ENCODE peak calls at places on chromosomes 1 and 21, in four cellular contexts. T is NB4, G is MG63, E is astrocyte of the spinal cord. C is an unnamed sample.

GRCh38 chr1:15332952-15333715 is 76.6 kb upstream of the EFHD2 start:
- DNase-seq in G (no peak), T (no peak), E (no peak), C (no peak)

GRCh38 chr1:173862769-173863223 is 5.0 kb downstream of the GAS5 start:
- DNase-seq in T (peak), G (peak), E (no peak), C (no peak)

GRCh38 chr1:185696419-185697150 is 37.6 kb upstream of the HMCN1 start:
- DNase-seq in T (no peak), G (no peak), E (no peak), C (no peak)

GRCh38 chr1:37147906-37148305 is 113.6 kb upstream of the GRIK3 start:
- DNase-seq in T (no peak), E (no peak), G (no peak), C (no peak)

GRCh38 chr21:34580181-34580700 is 34.7 kb downstream of the RCAN1 start:
- DNase-seq in E (no peak), T (no peak), G (no peak), C (no peak)

GRCh38 chr1:209858561-209859103 is 30.9 kb downstream of the UTP25 start:
- DNase-seq in G (no peak), T (no peak), E (no peak), C (no peak)

GRCh38 chr1:243257189-243257588 is 1.3 kb downstream of the SDCCAG8 start:
- DNase-seq in E (no peak), T (no peak), G (no peak), C (no peak)

GRCh38 chr1:15409400-15410222 is at the start of gene EFHD2:
- DNase-seq in G (peak), T (peak), E (peak), C (peak)

GRCh38 chr1:206796984-206797402 is 24.7 kb upstream of the IL10 start:
- DNase-seq in E (no peak), T (peak), G (no peak), C (no peak)

GRCh38 chr1:53621144-53621543 is 117.8 kb downstream of the GLIS1 start:
- DNase-seq in T (no peak), E (no peak), G (no peak), C (no peak)

GRCh38 chr1:67078291-67078690 is 24.3 kb upstream of the SLC35D1 start:
- DNase-seq in G (no peak), T (no peak), E (no peak), C (no peak)

GRCh38 chr1:93042134-93042821 is 36.8 kb upstream of the MTF2 start:
- DNase-seq in T (no peak), G (no peak), E (no peak), C (peak)
- H3K4me3 ChIP-seq in T (no peak), G (peak), E (no peak), C (no peak)

DNA sequence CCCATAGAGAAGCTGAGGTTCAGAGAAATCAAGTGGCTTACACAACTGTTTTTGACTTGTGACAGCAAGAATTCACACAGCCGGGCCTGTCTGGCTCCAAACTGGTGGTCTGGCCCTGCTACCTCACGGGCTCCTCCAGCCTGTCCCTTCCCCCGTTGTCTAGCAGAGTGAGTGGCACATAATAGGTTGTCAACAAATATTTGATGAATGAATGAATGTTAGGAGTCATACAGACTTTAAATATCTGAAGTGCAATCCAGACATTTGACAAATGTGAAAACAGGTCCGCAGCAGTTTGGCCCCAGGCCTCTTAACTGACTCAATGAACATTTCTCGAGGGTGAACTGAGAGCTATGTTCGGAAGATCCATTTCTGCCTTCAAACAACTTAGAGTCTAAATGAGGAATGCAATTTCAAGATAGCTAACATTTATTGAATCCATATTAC is 1.1 kb upstream of the RHOC start:
- DNase-seq in G (no peak), T (no peak), E (no peak), C (no peak)
- H3K4me3 ChIP-seq in G (no peak), T (no peak), E (no peak), C (no peak)

GRCh38 chr1:1489231-1489630 is 17.7 kb downstream of the ATAD3B start:
- DNase-seq in T (no peak), E (no peak), G (no peak), C (no peak)
- H3K4me3 ChIP-seq in T (no peak), E (no peak), G (no peak), C (no peak)

DNA sequence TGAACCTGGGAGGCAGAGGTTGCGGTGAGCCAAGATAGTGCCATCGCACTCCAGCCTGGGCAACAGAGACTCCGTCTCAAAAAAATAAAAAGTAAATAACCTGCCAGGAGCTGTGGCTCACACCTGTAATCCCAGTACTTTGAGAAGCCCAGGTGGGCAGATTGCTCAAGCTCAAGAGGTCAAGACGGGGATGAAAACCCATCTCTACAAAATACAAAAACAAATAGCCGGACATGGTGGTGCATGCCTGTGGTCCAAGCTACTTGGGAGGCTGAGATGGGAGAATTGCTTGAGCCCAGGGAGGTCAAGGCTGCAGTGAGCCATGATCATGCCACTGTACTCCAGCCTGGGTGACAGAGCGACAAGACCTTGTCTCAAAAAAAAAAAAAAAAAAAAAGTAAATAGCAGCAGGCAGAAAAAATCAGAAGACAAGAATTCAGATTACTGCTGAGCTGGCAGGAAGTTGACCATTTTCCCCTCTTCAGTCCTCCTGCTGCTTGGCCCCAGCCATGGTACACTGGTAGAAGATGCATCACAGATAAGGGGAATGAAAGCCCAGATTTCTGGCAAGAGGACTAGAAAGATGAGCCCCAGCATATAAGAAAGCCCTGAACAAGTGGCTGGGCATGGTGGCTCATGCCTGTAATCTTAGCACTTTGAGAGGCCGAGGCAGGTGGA is 97.6 kb downstream of the TOMM20 start:
- DNase-seq in G (no peak), E (no peak), T (no peak), C (no peak)
- H3K4me3 ChIP-seq in G (no peak), E (no peak), T (no peak), C (no peak)

DNA sequence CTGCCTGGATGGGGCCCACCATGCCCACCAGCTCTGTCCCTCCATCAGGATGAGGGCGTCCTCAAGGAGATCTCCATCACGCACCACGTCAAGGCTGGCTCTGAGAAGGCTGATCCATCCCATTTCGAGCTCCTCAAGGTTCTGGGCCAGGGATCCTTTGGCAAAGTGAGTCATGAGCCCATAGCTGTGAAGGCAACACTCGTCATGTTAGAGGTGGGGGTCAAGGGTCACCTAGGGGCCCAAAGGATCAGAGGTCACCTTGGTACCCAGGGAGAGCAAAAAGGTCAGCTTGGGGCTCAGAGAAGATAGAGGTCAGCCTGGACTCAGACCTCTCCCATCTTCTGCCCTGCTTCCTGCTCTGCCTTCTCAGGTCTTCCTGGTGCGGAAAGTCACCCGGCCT is 17.3 kb downstream of the RPS6KA1 start:
- DNase-seq in E (no peak), T (no peak), G (no peak), C (no peak)
- H3K4me3 ChIP-seq in E (no peak), T (peak), G (no peak), C (no peak)

DNA sequence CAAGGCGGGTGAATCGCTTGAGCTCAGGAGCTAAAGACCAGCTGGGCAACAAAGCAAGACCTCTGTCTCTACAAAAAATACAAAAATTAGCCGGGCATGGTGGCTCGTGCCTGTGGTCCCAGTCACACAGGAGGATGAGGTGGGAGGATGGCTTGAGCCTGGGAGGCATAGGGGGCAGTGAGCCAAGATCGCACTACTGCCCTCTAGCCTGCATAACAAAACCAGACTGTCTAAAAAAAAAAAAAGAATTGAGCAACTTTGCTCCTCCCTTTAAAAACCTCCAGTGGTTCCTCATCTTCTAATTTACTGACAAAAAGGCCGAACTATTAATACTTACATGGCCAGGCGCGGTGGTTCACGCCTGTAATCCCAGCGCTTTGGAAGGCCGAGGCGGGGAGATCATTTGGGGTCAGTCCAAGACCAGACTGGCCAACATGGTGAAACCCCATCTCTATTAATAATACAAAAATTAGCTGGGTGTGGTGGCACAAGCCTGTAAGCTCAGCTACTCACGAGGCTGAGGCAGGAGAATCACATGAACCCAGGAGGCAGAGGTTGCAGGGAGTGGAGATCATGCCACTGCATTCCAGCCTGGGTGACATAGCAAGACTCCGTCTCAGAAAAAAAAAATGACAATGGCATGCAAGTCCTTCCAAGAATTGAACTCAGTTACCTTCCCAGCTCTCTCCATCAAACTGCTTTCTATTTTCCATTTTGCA is 4.4 kb downstream of the ACBD3 start:
- DNase-seq in E (peak), G (peak), T (peak), C (peak)
- H3K4me3 ChIP-seq in E (no peak), G (no peak), T (peak), C (no peak)

GRCh38 chr1:72281637-72282270 is 585 bp downstream of the NEGR1 start:
- DNase-seq in T (no peak), G (peak), E (no peak), C (peak)

GRCh38 chr1:72282271-72282656 is at the start of gene NEGR1:
- DNase-seq in G (peak), T (peak), E (peak), C (peak)

GRCh38 chr1:72283204-72284083 is 1.1 kb upstream of the NEGR1 start:
- DNase-seq in T (peak), G (peak), E (peak), C (peak)

GRCh38 chr1:72284084-72284397 is 1.7 kb upstream of the NEGR1 start:
- DNase-seq in T (no peak), G (no peak), E (peak), C (no peak)

DNA sequence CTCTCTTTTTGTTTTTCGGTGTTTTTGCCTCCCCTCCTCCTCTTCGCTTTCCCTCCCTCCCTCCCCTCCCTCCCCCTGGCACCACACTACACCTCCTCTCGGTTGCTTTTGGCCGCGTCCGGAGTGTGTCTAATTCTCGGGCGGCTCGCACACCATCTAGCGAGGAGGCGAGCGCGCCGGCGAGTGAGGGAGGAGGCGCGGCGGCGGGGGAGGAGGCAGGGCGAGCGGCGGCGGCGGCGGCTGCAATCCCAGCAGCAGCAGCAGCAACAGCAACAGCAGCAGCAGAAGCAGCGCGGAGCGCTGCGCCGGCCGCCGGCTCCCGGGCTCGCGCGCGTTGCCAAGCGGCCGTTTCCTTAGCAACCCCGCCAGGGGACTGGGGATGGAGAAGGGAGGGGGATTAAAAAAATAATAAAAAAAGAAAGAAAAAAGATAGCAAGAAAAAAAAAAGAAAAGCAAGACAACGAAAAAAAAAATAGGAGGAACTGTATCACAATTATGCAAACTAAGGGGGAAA is 408 bp upstream of the NEGR1 start:
- DNase-seq in T (peak), E (peak), G (peak), C (peak)
- H3K4me3 ChIP-seq in T (peak), E (peak), G (peak), C (peak)

GRCh38 chr1:92883297-92883696 is 51.5 kb downstream of the RPL5 start:
- DNase-seq in T (peak), G (no peak), E (no peak), C (no peak)
- H3K4me3 ChIP-seq in T (no peak), G (no peak), E (no peak), C (no peak)

DNA sequence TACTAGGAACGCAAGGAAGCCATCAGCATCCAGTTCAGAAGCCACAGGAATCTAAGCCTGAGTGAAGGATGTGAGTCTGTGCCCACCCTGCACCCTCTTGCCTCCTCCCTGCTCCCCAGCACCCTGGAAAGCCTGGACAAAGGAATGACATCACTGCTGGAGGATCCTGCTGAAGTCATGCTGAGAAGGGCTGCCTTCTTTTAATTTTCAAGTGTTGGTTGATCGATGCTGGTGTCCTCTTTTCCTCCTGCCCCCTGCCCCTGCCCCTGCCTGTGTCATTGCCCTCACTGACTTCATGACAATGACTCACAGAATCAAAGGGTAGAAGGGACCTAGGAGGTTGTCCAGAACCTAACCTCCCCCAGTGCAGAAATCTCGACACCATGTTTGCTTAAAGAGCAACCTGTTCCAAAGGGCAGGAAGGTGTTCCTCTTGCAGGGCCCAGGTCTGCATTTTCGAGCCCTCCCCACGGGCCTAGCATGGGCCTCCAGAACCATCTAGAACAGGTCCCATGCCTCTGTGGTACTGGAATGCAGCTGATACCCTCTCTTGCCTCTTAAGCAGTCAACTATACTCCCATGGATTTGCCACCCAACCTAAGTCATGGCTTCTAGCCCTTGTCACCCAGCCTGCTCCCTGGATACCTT is 9.6 kb downstream of the DHRS3 start:
- DNase-seq in E (no peak), T (no peak), G (no peak), C (peak)
- H3K4me3 ChIP-seq in E (no peak), T (no peak), G (no peak), C (no peak)

DNA sequence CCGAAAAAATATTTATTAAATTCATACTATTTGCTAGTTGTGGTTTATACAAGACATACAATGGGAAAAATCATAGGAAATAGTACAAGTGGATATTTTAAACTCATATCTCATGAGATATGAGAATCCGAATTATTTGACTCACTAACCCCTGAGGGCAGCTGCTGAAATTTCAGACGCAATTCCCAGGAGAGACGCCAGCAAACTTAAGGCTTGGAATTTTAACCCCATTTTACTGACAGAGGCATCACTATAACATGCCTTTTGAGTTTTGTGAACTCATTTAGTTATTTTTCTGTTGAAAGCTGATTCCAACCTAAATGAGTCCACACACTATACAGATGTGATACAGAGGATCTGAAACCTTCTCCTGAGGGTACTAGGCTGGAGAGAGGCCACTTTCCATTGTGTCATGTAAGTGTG is 5.9 kb upstream of the MROH9 start:
- DNase-seq in T (no peak), G (no peak), E (no peak), C (peak)
- H3K4me3 ChIP-seq in T (no peak), G (no peak), E (no peak), C (no peak)

C was measured in choroid plexus epithelial cell.